ENCODE peak calls at places on chromosomes 7 and 10, in eight cellular contexts. X is uterus, U is IMR-90, H is transverse colon, G is heart left ventricle, J is esophagus squamous epithelium, B is breast epithelium, R is HCT116. D is an unnamed sample.

GRCh38 chr10:3265081-3265480 is 92.5 kb upstream of the PITRM1 start:
- DNase-seq in U (peak; percentile 16), H (no peak), J (no peak), B (no peak), X (no peak), R (no peak), G (no peak), D (no peak)

GRCh38 chr10:118264838-118265470 is 77.2 kb downstream of the FAM204A start:
- DNase-seq in X (no peak), G (no peak), R (no peak), B (no peak), J (no peak), H (no peak), U (no peak), D (no peak)

GRCh38 chr10:129098517-129098916 is 368.5 kb upstream of the MGMT start:
- DNase-seq in X (no peak), H (no peak), G (no peak), J (no peak), R (no peak), B (no peak), U (no peak), D (no peak)

GRCh38 chr7:29854257-29854938 is 48.1 kb downstream of the WIPF3 start:
- DNase-seq in R (no peak), H (no peak), B (no peak), X (no peak), J (no peak), U (no peak), G (no peak), D (no peak)

GRCh38 chr7:92034116-92034515 is 93.5 kb downstream of the AKAP9 start:
- DNase-seq in U (peak; percentile 50), X (no peak), H (no peak), J (no peak), R (no peak), G (no peak), B (no peak), D (no peak)

GRCh38 chr10:73968101-73968515 is 29.8 kb upstream of the VCL start:
- DNase-seq in H (no peak), U (no peak), B (no peak), X (no peak), J (no peak), R (no peak), G (no peak), D (peak; percentile 78)

GRCh38 chr10:130771491-130771890 is 540.0 kb downstream of the TCERG1L start:
- DNase-seq in B (peak; percentile 3), R (no peak), U (no peak), G (no peak), X (no peak), J (no peak), H (no peak), D (peak; percentile 25)

GRCh38 chr7:157490465-157490912 is 153.7 kb downstream of the DNAJB6 start:
- DNase-seq in X (peak; percentile 2), H (no peak), U (peak; percentile 19), B (no peak), G (no peak), J (no peak), R (peak; percentile 62), D (no peak)

GRCh38 chr10:919481-919880 is 12.0 kb downstream of the LARP4B start:
- DNase-seq in U (no peak), H (no peak), B (no peak), R (no peak), J (no peak), G (no peak), X (no peak), D (no peak)

GRCh38 chr7:115851291-115851690 is 179.3 kb downstream of the TFEC start:
- DNase-seq in G (no peak), H (no peak), U (peak; percentile 73), B (no peak), J (no peak), R (peak; percentile 54), X (no peak), D (no peak)

DNA sequence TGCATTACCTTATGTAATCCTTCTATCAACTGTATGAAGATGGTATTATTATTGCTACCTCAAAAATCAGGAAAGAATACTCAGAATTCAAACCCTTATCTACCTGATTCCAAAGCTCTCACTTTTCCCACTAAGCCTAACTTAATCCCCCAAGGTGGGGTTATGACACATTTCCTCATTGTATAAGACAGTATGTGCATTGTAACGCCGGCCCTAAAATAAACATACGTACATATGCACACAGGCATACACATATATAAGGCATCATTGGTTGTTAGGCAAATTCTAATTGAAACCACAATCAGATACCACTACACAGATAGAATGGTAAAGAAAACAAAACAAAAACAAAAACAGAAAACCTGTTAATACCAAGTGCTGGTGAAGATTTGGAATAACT is 556.5 kb downstream of the INHBA start:
- DNase-seq in U (no peak), H (no peak), X (no peak), B (no peak), R (no peak), G (no peak), J (no peak), D (no peak)
- H3K27ac ChIP-seq in U (no peak overlapping the region), H (no peak overlapping the region), X (peak overlapping the region; percentile 76), B (no peak overlapping the region), R (no peak overlapping the region), G (no peak overlapping the region), J (no peak overlapping the region), D (no peak overlapping the region)

DNA sequence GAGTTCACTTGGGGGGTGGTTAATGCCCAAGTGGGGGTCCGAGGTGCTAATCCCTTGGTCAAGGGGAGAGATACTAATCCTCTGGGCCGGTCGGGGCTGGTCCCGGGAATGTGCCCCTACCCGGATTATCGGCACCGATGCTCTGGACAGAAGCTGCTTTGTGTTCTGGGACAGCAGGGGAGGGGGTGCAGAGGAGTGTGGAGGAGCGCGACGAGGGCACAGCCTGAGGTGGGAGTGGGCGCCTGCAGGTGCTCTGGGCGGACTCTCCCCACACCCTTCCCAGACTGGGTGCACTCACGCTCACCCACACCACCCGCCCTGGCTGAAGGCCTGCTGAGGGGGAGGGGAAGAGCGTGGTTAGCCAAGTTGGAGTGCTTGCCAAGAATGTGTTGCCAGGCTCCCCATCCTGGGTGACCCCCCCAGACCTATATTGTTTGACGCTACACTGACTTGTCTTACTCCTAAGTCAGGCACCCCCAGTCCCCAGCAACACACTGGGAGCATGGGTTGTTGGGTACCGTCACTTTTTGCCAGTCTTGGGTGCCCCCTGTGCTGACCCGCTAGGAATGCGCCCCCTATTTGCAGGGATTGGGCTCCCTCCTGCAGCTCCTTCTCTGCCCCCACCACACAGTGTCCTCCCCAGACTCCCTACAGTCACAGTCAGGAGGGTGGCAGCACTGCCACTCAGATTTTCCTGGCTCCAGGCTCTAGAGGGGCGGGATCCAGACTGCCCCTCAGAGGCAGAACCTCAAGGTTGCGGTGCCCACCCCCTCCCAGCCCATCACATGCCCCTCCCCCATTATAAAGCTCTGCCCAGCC is 1.2 kb downstream of the SLC4A2 start:
- DNase-seq in X (peak; percentile 53), U (no peak), R (no peak), B (no peak), J (no peak), H (peak; percentile 58), G (peak; percentile 66), D (peak; percentile 71)
- TF ChIP-seq POLR2A in X (no peak), U (peak; percentile 12), R (no peak), B (no peak), J (no peak), H (no peak), G (no peak), D (no peak)

GRCh38 chr7:139748936-139749335 is 28.9 kb downstream of the HIPK2 start:
- DNase-seq in J (no peak), R (no peak), G (no peak), X (no peak), B (no peak), H (no peak), U (no peak), D (no peak)
- H3K36me3 ChIP-seq in J (no peaks in the 10 kb centered on the region), R (no peaks in the 10 kb centered on the region), G (no peaks in the 10 kb centered on the region), X (no peaks in the 10 kb centered on the region), B (no peaks in the 10 kb centered on the region), H (no peaks in the 10 kb centered on the region), U (peaks cover 25% of the 10 kb centered on the region), D (no peaks in the 10 kb centered on the region)

DNA sequence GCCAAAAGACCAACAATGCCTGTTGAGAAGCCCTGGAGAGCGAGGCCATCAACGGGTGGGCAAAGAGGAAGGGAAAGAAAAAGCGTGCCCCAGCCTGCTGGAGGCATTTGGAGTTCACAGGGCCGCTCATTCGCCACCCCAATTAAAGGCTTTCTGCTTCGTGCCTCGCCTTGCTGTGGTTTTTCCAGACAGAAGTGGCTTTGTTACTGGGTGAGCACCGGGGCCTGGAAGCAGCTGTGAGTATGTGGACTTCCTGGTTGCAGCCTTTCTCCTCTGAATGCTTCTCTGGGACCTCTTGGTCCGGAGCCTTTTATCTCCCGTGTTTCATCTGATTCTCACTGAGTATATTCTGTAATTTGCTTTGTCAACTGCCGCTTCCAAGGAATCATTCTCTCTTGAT is 118.1 kb upstream of the EGR2 start:
- DNase-seq in G (no peak), R (peak; percentile 15), X (no peak), H (no peak), U (no peak), B (no peak), J (no peak), D (no peak)
- H3K27ac ChIP-seq in G (peak overlapping the region; percentile 51), R (no peak overlapping the region), X (no peak overlapping the region), H (no peak overlapping the region), U (no peak overlapping the region), B (peak overlapping the region; percentile 74), J (no peak overlapping the region), D (no peak overlapping the region)

GRCh38 chr7:102992820-102993531 is 80.2 kb downstream of the LRRC17 start:
- DNase-seq in J (no peak), B (no peak), R (peak; percentile 80), U (peak; percentile 87), G (no peak), X (no peak), H (no peak), D (no peak)
- TF ChIP-seq POLR2A in J (no peak), B (no peak), R (no peak), U (no peak), G (no peak), X (no peak), H (no peak), D (no peak)

GRCh38 chr7:45915606-45916005 is 5.5 kb downstream of the IGFBP3 start:
- DNase-seq in J (no peak), U (peak; percentile 51), R (no peak), H (no peak), B (no peak), X (no peak), G (no peak), D (no peak)
- H3K36me3 ChIP-seq in J (no peaks in the 10 kb centered on the region), U (peaks cover 36% of the 10 kb centered on the region), R (no peaks in the 10 kb centered on the region), H (no peaks in the 10 kb centered on the region), B (no peaks in the 10 kb centered on the region), X (no peaks in the 10 kb centered on the region), G (peaks cover 33% of the 10 kb centered on the region), D (no peaks in the 10 kb centered on the region)

DNA sequence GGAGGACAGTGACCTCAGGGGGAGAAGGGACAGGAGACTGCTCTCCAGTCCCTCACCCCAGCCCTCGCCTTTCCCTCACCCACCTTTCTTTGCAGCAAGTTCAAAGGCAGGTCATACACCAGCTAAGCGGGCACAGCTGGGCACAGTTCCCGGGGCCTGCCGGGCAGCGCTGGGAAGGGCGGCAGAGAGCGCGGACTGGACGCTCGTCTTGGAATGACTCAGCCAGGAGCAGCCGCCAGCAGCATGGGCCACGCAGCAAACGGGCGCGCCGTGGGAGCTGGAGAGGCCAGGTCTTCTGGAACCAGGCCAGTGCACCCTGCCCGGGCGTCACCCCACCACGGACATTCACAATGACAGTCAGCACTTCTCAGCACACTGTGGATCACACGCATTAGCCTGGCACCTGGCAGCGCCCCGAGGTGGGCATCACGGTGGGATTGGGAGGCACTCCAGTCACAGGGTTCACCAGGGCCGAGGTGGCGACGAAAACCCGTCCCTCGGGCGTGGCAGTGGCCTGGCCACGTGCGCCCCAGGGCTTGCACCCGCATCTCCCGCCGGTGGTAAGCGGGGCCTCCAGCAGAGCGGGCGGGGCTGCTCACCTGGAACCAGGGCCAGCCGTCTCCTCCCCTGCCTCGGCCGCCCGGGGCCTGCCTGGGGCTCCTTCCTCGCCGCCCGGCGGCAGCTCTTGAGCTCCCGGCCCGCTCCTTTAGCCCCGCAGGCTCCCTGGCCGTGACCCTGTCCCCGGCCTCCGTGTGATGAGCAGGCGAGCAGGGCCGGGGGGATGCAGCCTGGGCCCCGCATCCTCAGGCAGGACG is 29.0 kb upstream of the WDFY4 start:
- DNase-seq in B (peak; percentile 80), J (no peak), U (peak; percentile 42), X (peak; percentile 52), R (no peak), G (peak; percentile 87), H (peak; percentile 69), D (peak; percentile 74)
- H3K27ac ChIP-seq in B (peak overlapping the region; percentile 8), J (peak overlapping the region; percentile 8), U (no peak overlapping the region), X (peak overlapping the region; percentile 13), R (peak overlapping the region; percentile 77), G (peak overlapping the region; percentile 57), H (peak overlapping the region; percentile 8), D (no peak overlapping the region)